ENCODE peak calls at places on chromosome 9, in eight cellular contexts. M is bronchial epithelial cell, B is brain pericyte, K is germinal center, R is A549, P is hepatocyte, U is T-cell, Z is left cardiac atrium. O is an unnamed sample.

GRCh38 chr9:21402387-21403247 is 6.3 kb upstream of the IFNA8 start:
- DNase-seq in M (no peak), B (no peak), K (no peak), R (peak), P (peak), U (no peak), Z (no peak), O (no peak)

GRCh38 chr9:117815315-117815714 is 111.1 kb downstream of the TLR4 start:
- DNase-seq in M (no peak), B (no peak), K (no peak), R (no peak), P (no peak), U (no peak), Z (no peak), O (no peak)

GRCh38 chr9:94936411-94936810 is 209.9 kb downstream of the AOPEP start:
- DNase-seq in M (no peak), B (no peak), K (no peak), R (no peak), P (no peak), U (no peak), Z (no peak), O (no peak)

GRCh38 chr9:7790022-7790818 is 9.4 kb downstream of the DMAC1 start:
- DNase-seq in M (no peak), B (no peak), K (no peak), R (no peak), P (no peak), U (no peak), Z (no peak), O (no peak)

GRCh38 chr9:3879315-3879714 is 353.5 kb upstream of the RFX3 start:
- DNase-seq in M (no peak), B (no peak), K (no peak), R (no peak), P (no peak), U (no peak), Z (no peak), O (no peak)

GRCh38 chr9:77815260-77815659 is 167.1 kb upstream of the GNA14 start:
- DNase-seq in M (no peak), B (no peak), K (no peak), R (no peak), P (no peak), U (no peak), Z (no peak), O (no peak)

GRCh38 chr9:93650448-93650847 is 74.1 kb downstream of the PHF2 start:
- DNase-seq in M (no peak), B (no peak), K (no peak), R (no peak), P (no peak), U (no peak), Z (no peak), O (no peak)

GRCh38 chr9:131758972-131759647 is 19.2 kb upstream of the RAPGEF1 start:
- DNase-seq in M (peak), B (no peak), K (no peak), R (no peak), P (no peak), U (no peak), Z (no peak), O (peak)